ENCODE peak calls at places on chromosomes 12 and 14, in ten cellular contexts. One of them, this sample, is unnamed.

GRCh38 chr12:122080149-122081107 is 1.9 kb downstream of the MLXIP start:
- DNase-seq in DMS153: peak; percentile 18
- DNase-seq in RPMI8226: peak; percentile 89
- DNase-seq in activated B cell treated with CpG ODN at 0.5 μM for 24 hours: no peak
- DNase-seq in EH: peak; percentile 86
- DNase-seq in PC-3: peak; percentile 92
- DNase-seq in sigmoid colon: peak; percentile 93
- DNase-seq in HS-27A: peak; percentile 48
- DNase-seq in fibroblast of the aortic adventitia: peak; percentile 93
- DNase-seq in ecto neural progenitor cell: no peak
- DNase-seq in this sample: peak; percentile 76

GRCh38 chr14:89748004-89748403 is 206.5 kb downstream of the EFCAB11 start:
- DNase-seq in fibroblast of the aortic adventitia: no peak
- DNase-seq in PC-3: no peak
- DNase-seq in RPMI8226: no peak
- DNase-seq in DMS153: no peak
- DNase-seq in EH: peak; percentile 15
- DNase-seq in activated B cell treated with CpG ODN at 0.5 μM for 24 hours: no peak
- DNase-seq in ecto neural progenitor cell: no peak
- DNase-seq in HS-27A: no peak
- DNase-seq in sigmoid colon: no peak
- DNase-seq in this sample: no peak

GRCh38 chr14:78519863-78520262 is 349.7 kb downstream of the NRXN3 start:
- DNase-seq in sigmoid colon: no peak
- DNase-seq in PC-3: peak; percentile 26
- DNase-seq in activated B cell treated with CpG ODN at 0.5 μM for 24 hours: no peak
- DNase-seq in ecto neural progenitor cell: peak; percentile 65
- DNase-seq in DMS153: no peak
- DNase-seq in HS-27A: no peak
- DNase-seq in EH: peak; percentile 23
- DNase-seq in fibroblast of the aortic adventitia: peak; percentile 9
- DNase-seq in RPMI8226: peak; percentile 43
- DNase-seq in this sample: no peak

GRCh38 chr12:85775071-85775470 is 61.1 kb downstream of the RASSF9 start:
- DNase-seq in ecto neural progenitor cell: no peak
- DNase-seq in RPMI8226: no peak
- DNase-seq in DMS153: no peak
- DNase-seq in activated B cell treated with CpG ODN at 0.5 μM for 24 hours: no peak
- DNase-seq in EH: no peak
- DNase-seq in PC-3: no peak
- DNase-seq in HS-27A: no peak
- DNase-seq in sigmoid colon: no peak
- DNase-seq in fibroblast of the aortic adventitia: no peak
- DNase-seq in this sample: no peak

GRCh38 chr14:90179809-90180779 is 76.3 kb upstream of the PSMC1 start:
- DNase-seq in fibroblast of the aortic adventitia: no peak
- DNase-seq in sigmoid colon: no peak
- DNase-seq in RPMI8226: no peak
- DNase-seq in ecto neural progenitor cell: no peak
- DNase-seq in DMS153: no peak
- DNase-seq in EH: no peak
- DNase-seq in activated B cell treated with CpG ODN at 0.5 μM for 24 hours: no peak
- DNase-seq in HS-27A: no peak
- DNase-seq in PC-3: no peak
- DNase-seq in this sample: no peak

GRCh38 chr12:73599268-73599667 is 938.4 kb upstream of the ATXN7L3B start:
- DNase-seq in fibroblast of the aortic adventitia: no peak
- DNase-seq in PC-3: no peak
- DNase-seq in sigmoid colon: no peak
- DNase-seq in EH: no peak
- DNase-seq in ecto neural progenitor cell: no peak
- DNase-seq in DMS153: no peak
- DNase-seq in RPMI8226: no peak
- DNase-seq in HS-27A: no peak
- DNase-seq in activated B cell treated with CpG ODN at 0.5 μM for 24 hours: no peak
- DNase-seq in this sample: no peak

GRCh38 chr14:83356080-83356479 is 1822.4 kb upstream of the SEL1L start:
- DNase-seq in PC-3: no peak
- DNase-seq in ecto neural progenitor cell: no peak
- DNase-seq in activated B cell treated with CpG ODN at 0.5 μM for 24 hours: no peak
- DNase-seq in RPMI8226: peak; percentile 4
- DNase-seq in sigmoid colon: no peak
- DNase-seq in DMS153: no peak
- DNase-seq in EH: no peak
- DNase-seq in fibroblast of the aortic adventitia: no peak
- DNase-seq in HS-27A: no peak
- DNase-seq in this sample: no peak

GRCh38 chr12:109777544-109777943 is 55.7 kb downstream of the TRPV4 start:
- DNase-seq in sigmoid colon: no peak
- DNase-seq in PC-3: peak; percentile 30
- DNase-seq in activated B cell treated with CpG ODN at 0.5 μM for 24 hours: no peak
- DNase-seq in fibroblast of the aortic adventitia: peak; percentile 16
- DNase-seq in HS-27A: peak; percentile 15
- DNase-seq in EH: peak; percentile 59
- DNase-seq in RPMI8226: peak; percentile 72
- DNase-seq in DMS153: peak; percentile 17
- DNase-seq in ecto neural progenitor cell: no peak
- DNase-seq in this sample: no peak

GRCh38 chr14:67620217-67620789 is 583 bp downstream of the ARG2 start:
- DNase-seq in PC-3: peak; percentile 36
- DNase-seq in fibroblast of the aortic adventitia: peak; percentile 13
- DNase-seq in activated B cell treated with CpG ODN at 0.5 μM for 24 hours: no peak
- DNase-seq in RPMI8226: no peak
- DNase-seq in DMS153: peak; percentile 17
- DNase-seq in sigmoid colon: peak; percentile 68
- DNase-seq in ecto neural progenitor cell: peak; percentile 73
- DNase-seq in HS-27A: no peak
- DNase-seq in EH: peak; percentile 28
- DNase-seq in this sample: peak; percentile 16

GRCh38 chr12:118866346-118866745 is 115.0 kb upstream of the SRRM4 start:
- DNase-seq in sigmoid colon: no peak
- DNase-seq in fibroblast of the aortic adventitia: no peak
- DNase-seq in ecto neural progenitor cell: no peak
- DNase-seq in HS-27A: no peak
- DNase-seq in DMS153: no peak
- DNase-seq in PC-3: peak; percentile 30
- DNase-seq in EH: no peak
- DNase-seq in RPMI8226: no peak
- DNase-seq in activated B cell treated with CpG ODN at 0.5 μM for 24 hours: no peak
- DNase-seq in this sample: no peak

GRCh38 chr12:111488271-111488670 is 82.5 kb downstream of the SH2B3 start:
- DNase-seq in DMS153: no peak
- DNase-seq in sigmoid colon: no peak
- DNase-seq in activated B cell treated with CpG ODN at 0.5 μM for 24 hours: no peak
- DNase-seq in EH: no peak
- DNase-seq in ecto neural progenitor cell: no peak
- DNase-seq in fibroblast of the aortic adventitia: peak; percentile 58
- DNase-seq in HS-27A: no peak
- DNase-seq in PC-3: no peak
- DNase-seq in RPMI8226: no peak
- DNase-seq in this sample: no peak

GRCh38 chr14:96054661-96055060 is 15.5 kb downstream of the C14orf132 start:
- DNase-seq in DMS153: no peak
- DNase-seq in activated B cell treated with CpG ODN at 0.5 μM for 24 hours: no peak
- DNase-seq in sigmoid colon: no peak
- DNase-seq in HS-27A: no peak
- DNase-seq in fibroblast of the aortic adventitia: no peak
- DNase-seq in RPMI8226: no peak
- DNase-seq in PC-3: no peak
- DNase-seq in EH: no peak
- DNase-seq in ecto neural progenitor cell: no peak
- DNase-seq in this sample: no peak

GRCh38 chr14:75425443-75425842 is 2.4 kb upstream of the JDP2 start:
- DNase-seq in activated B cell treated with CpG ODN at 0.5 μM for 24 hours: no peak
- DNase-seq in sigmoid colon: no peak
- DNase-seq in HS-27A: no peak
- DNase-seq in EH: no peak
- DNase-seq in RPMI8226: no peak
- DNase-seq in PC-3: no peak
- DNase-seq in DMS153: no peak
- DNase-seq in ecto neural progenitor cell: no peak
- DNase-seq in fibroblast of the aortic adventitia: no peak
- DNase-seq in this sample: no peak

GRCh38 chr12:23757541-23757962 is 191.9 kb downstream of the SOX5 start:
- DNase-seq in sigmoid colon: no peak
- DNase-seq in PC-3: no peak
- DNase-seq in activated B cell treated with CpG ODN at 0.5 μM for 24 hours: no peak
- DNase-seq in ecto neural progenitor cell: no peak
- DNase-seq in RPMI8226: no peak
- DNase-seq in DMS153: peak; percentile 51
- DNase-seq in EH: no peak
- DNase-seq in fibroblast of the aortic adventitia: peak; percentile 7
- DNase-seq in HS-27A: no peak
- DNase-seq in this sample: no peak

GRCh38 chr12:13534645-13535398 is 338.3 kb downstream of the EMP1 start:
- DNase-seq in fibroblast of the aortic adventitia: peak; percentile 61
- DNase-seq in PC-3: peak; percentile 75
- DNase-seq in activated B cell treated with CpG ODN at 0.5 μM for 24 hours: peak; percentile 24
- DNase-seq in HS-27A: peak; percentile 14
- DNase-seq in EH: peak; percentile 55
- DNase-seq in RPMI8226: peak; percentile 65
- DNase-seq in DMS153: peak; percentile 30
- DNase-seq in sigmoid colon: peak; percentile 72
- DNase-seq in ecto neural progenitor cell: peak; percentile 95
- DNase-seq in this sample: peak; percentile 74

GRCh38 chr12:2375871-2376270 is 323.1 kb downstream of the CACNA1C start:
- DNase-seq in DMS153: no peak
- DNase-seq in RPMI8226: no peak
- DNase-seq in activated B cell treated with CpG ODN at 0.5 μM for 24 hours: no peak
- DNase-seq in ecto neural progenitor cell: no peak
- DNase-seq in fibroblast of the aortic adventitia: no peak
- DNase-seq in HS-27A: no peak
- DNase-seq in sigmoid colon: peak; percentile 54
- DNase-seq in EH: no peak
- DNase-seq in PC-3: no peak
- DNase-seq in this sample: no peak

GRCh38 chr12:110998971-110999370 is 78.6 kb upstream of the MYL2 start:
- DNase-seq in HS-27A: no peak
- DNase-seq in EH: no peak
- DNase-seq in DMS153: no peak
- DNase-seq in fibroblast of the aortic adventitia: no peak
- DNase-seq in RPMI8226: no peak
- DNase-seq in ecto neural progenitor cell: no peak
- DNase-seq in PC-3: no peak
- DNase-seq in sigmoid colon: no peak
- DNase-seq in activated B cell treated with CpG ODN at 0.5 μM for 24 hours: no peak
- DNase-seq in this sample: no peak

GRCh38 chr12:117502633-117503032 is 141.2 kb upstream of the NOS1 start:
- DNase-seq in fibroblast of the aortic adventitia: no peak
- DNase-seq in HS-27A: no peak
- DNase-seq in sigmoid colon: no peak
- DNase-seq in PC-3: no peak
- DNase-seq in ecto neural progenitor cell: no peak
- DNase-seq in DMS153: no peak
- DNase-seq in EH: no peak
- DNase-seq in RPMI8226: no peak
- DNase-seq in activated B cell treated with CpG ODN at 0.5 μM for 24 hours: no peak
- DNase-seq in this sample: no peak

GRCh38 chr14:99522934-99523660 is 41.9 kb downstream of the CCNK start:
- DNase-seq in fibroblast of the aortic adventitia: peak; percentile 61
- DNase-seq in RPMI8226: no peak
- DNase-seq in ecto neural progenitor cell: peak; percentile 77
- DNase-seq in PC-3: no peak
- DNase-seq in activated B cell treated with CpG ODN at 0.5 μM for 24 hours: no peak
- DNase-seq in sigmoid colon: no peak
- DNase-seq in HS-27A: no peak
- DNase-seq in EH: peak; percentile 54
- DNase-seq in DMS153: no peak
- DNase-seq in this sample: no peak

GRCh38 chr14:61965030-61965745 is 203.0 kb downstream of the SNAPC1 start:
- DNase-seq in PC-3: peak; percentile 87
- DNase-seq in activated B cell treated with CpG ODN at 0.5 μM for 24 hours: no peak
- DNase-seq in RPMI8226: no peak
- DNase-seq in EH: peak; percentile 93
- DNase-seq in DMS153: no peak
- DNase-seq in sigmoid colon: no peak
- DNase-seq in HS-27A: peak; percentile 86
- DNase-seq in ecto neural progenitor cell: no peak
- DNase-seq in fibroblast of the aortic adventitia: peak; percentile 59
- DNase-seq in this sample: no peak

GRCh38 chr12:131759176-131759575 is 48.3 kb downstream of the SFSWAP start:
- DNase-seq in RPMI8226: no peak
- DNase-seq in ecto neural progenitor cell: no peak
- DNase-seq in HS-27A: no peak
- DNase-seq in fibroblast of the aortic adventitia: no peak
- DNase-seq in DMS153: no peak
- DNase-seq in EH: peak; percentile 14
- DNase-seq in sigmoid colon: no peak
- DNase-seq in PC-3: no peak
- DNase-seq in activated B cell treated with CpG ODN at 0.5 μM for 24 hours: no peak
- DNase-seq in this sample: no peak

GRCh38 chr14:104351849-104352492 is 213.6 kb downstream of the KIF26A start:
- DNase-seq in activated B cell treated with CpG ODN at 0.5 μM for 24 hours: no peak
- DNase-seq in sigmoid colon: no peak
- DNase-seq in PC-3: no peak
- DNase-seq in fibroblast of the aortic adventitia: no peak
- DNase-seq in EH: no peak
- DNase-seq in DMS153: no peak
- DNase-seq in RPMI8226: no peak
- DNase-seq in HS-27A: no peak
- DNase-seq in ecto neural progenitor cell: no peak
- DNase-seq in this sample: no peak

GRCh38 chr12:66065146-66065545 is 65.4 kb downstream of the LLPH start:
- DNase-seq in activated B cell treated with CpG ODN at 0.5 μM for 24 hours: no peak
- DNase-seq in ecto neural progenitor cell: no peak
- DNase-seq in RPMI8226: no peak
- DNase-seq in fibroblast of the aortic adventitia: peak; percentile 57
- DNase-seq in EH: peak; percentile 58
- DNase-seq in HS-27A: no peak
- DNase-seq in PC-3: no peak
- DNase-seq in DMS153: no peak
- DNase-seq in sigmoid colon: no peak
- DNase-seq in this sample: no peak

GRCh38 chr14:65277580-65278270 is 134.8 kb upstream of the FUT8 start:
- DNase-seq in EH: peak; percentile 36
- DNase-seq in HS-27A: no peak
- DNase-seq in fibroblast of the aortic adventitia: no peak
- DNase-seq in sigmoid colon: no peak
- DNase-seq in activated B cell treated with CpG ODN at 0.5 μM for 24 hours: no peak
- DNase-seq in DMS153: no peak
- DNase-seq in RPMI8226: no peak
- DNase-seq in PC-3: no peak
- DNase-seq in ecto neural progenitor cell: no peak
- DNase-seq in this sample: no peak

GRCh38 chr14:58465425-58465824 is 37.9 kb downstream of the KIAA0586 start:
- DNase-seq in RPMI8226: no peak
- DNase-seq in activated B cell treated with CpG ODN at 0.5 μM for 24 hours: no peak
- DNase-seq in ecto neural progenitor cell: no peak
- DNase-seq in EH: peak; percentile 32
- DNase-seq in sigmoid colon: no peak
- DNase-seq in fibroblast of the aortic adventitia: peak; percentile 11
- DNase-seq in PC-3: peak; percentile 91
- DNase-seq in HS-27A: no peak
- DNase-seq in DMS153: no peak
- DNase-seq in this sample: no peak

GRCh38 chr14:50344831-50345563 is 32.9 kb downstream of the DMAC2L start:
- DNase-seq in RPMI8226: no peak
- DNase-seq in ecto neural progenitor cell: no peak
- DNase-seq in DMS153: no peak
- DNase-seq in sigmoid colon: no peak
- DNase-seq in PC-3: no peak
- DNase-seq in activated B cell treated with CpG ODN at 0.5 μM for 24 hours: no peak
- DNase-seq in fibroblast of the aortic adventitia: no peak
- DNase-seq in EH: peak; percentile 86
- DNase-seq in HS-27A: no peak
- DNase-seq in this sample: no peak

GRCh38 chr12:124463341-124463861 is 104.0 kb downstream of the NCOR2 start:
- DNase-seq in fibroblast of the aortic adventitia: no peak
- DNase-seq in RPMI8226: no peak
- DNase-seq in ecto neural progenitor cell: peak; percentile 92
- DNase-seq in sigmoid colon: no peak
- DNase-seq in PC-3: no peak
- DNase-seq in EH: no peak
- DNase-seq in activated B cell treated with CpG ODN at 0.5 μM for 24 hours: no peak
- DNase-seq in HS-27A: no peak
- DNase-seq in DMS153: peak; percentile 57
- DNase-seq in this sample: peak; percentile 44

GRCh38 chr12:1629338-1630080 is 478 bp downstream of the WNT5B start:
- DNase-seq in RPMI8226: no peak
- DNase-seq in sigmoid colon: no peak
- DNase-seq in fibroblast of the aortic adventitia: no peak
- DNase-seq in HS-27A: no peak
- DNase-seq in EH: no peak
- DNase-seq in activated B cell treated with CpG ODN at 0.5 μM for 24 hours: peak; percentile 32
- DNase-seq in PC-3: no peak
- DNase-seq in ecto neural progenitor cell: peak; percentile 68
- DNase-seq in DMS153: no peak
- DNase-seq in this sample: no peak